ENCODE peak calls at places on chromosomes 13 and 19, in four cellular contexts. C is IMR-90, Q is H9, F is H1. S is an unnamed sample.

GRCh38 chr19:49338691-49339363 is 3.6 kb downstream of the CD37 start:
- DNase-seq in C (no peak), Q (peak; percentile 98), F (peak; percentile 90), S (peak; percentile 98)

GRCh38 chr13:59477011-59477410 is 686.7 kb downstream of the DIAPH3 start:
- DNase-seq in C (no peak), Q (no peak), F (no peak), S (no peak)

GRCh38 chr13:31749929-31750328 is 10.6 kb downstream of the RXFP2 start:
- DNase-seq in C (peak; percentile 94), Q (no peak), F (no peak), S (no peak)

GRCh38 chr19:10230155-10230903 is 802 bp downstream of the S1PR2 start:
- DNase-seq in C (peak; percentile 58), Q (peak; percentile 77), F (no peak), S (peak; percentile 82)

GRCh38 chr13:43153436-43154082 is 130.2 kb downstream of the DNAJC15 start:
- DNase-seq in C (peak; percentile 44), Q (no peak), F (no peak), S (peak; percentile 91)

GRCh38 chr13:29859971-29860370 is 9.6 kb upstream of the UBL3 start:
- DNase-seq in C (peak; percentile 87), Q (no peak), F (no peak), S (no peak)

GRCh38 chr19:39420769-39421168 is 8.3 kb downstream of the PLEKHG2 start:
- DNase-seq in C (no peak), Q (no peak), F (no peak), S (no peak)

GRCh38 chr13:112859817-112860190 is 109.2 kb upstream of the MCF2L start:
- DNase-seq in C (peak; percentile 82), Q (no peak), F (no peak), S (peak; percentile 10)

GRCh38 chr19:55866521-55866920 is 30.2 kb downstream of the NLRP4 start:
- DNase-seq in C (no peak), Q (no peak), F (no peak), S (no peak)

GRCh38 chr13:24668955-24669354 is 11.3 kb upstream of the ATP12A start:
- DNase-seq in C (no peak), Q (no peak), F (no peak), S (no peak)

GRCh38 chr13:113373811-113374485 is 10.0 kb upstream of the GRTP1 start:
- DNase-seq in C (no peak), Q (no peak), F (no peak), S (no peak)

GRCh38 chr13:74751739-74752138 is 617.5 kb upstream of the KLF12 start:
- DNase-seq in C (no peak), Q (no peak), F (no peak), S (no peak)

GRCh38 chr19:29622191-29623070 is 16.3 kb downstream of the POP4 start:
- DNase-seq in C (no peak), Q (peak; percentile 62), F (no peak), S (peak; percentile 80)

GRCh38 chr13:67192751-67193150 is 37.4 kb downstream of the PCDH9 start:
- DNase-seq in C (no peak), Q (no peak), F (no peak), S (no peak)

GRCh38 chr13:94712287-94712811 is at the start of gene SOX21:
- DNase-seq in C (no peak), Q (peak; percentile 49), F (no peak), S (peak; percentile 39)

GRCh38 chr13:47310376-47310775 is 413.5 kb upstream of the HTR2A start:
- DNase-seq in C (no peak), Q (no peak), F (no peak), S (peak; percentile 45)

GRCh38 chr19:55640577-55641375 is at the start of gene ZNF580:
- DNase-seq in C (peak; percentile 78), Q (peak; percentile 75), F (no peak), S (peak; percentile 82)

GRCh38 chr19:9431475-9431874 is 3.9 kb downstream of the ZNF266 start:
- DNase-seq in C (peak; percentile 29), Q (peak; percentile 82), F (peak; percentile 80), S (peak; percentile 83)

GRCh38 chr19:3269972-3270667 is 45.7 kb downstream of the CELF5 start:
- DNase-seq in C (no peak), Q (no peak), F (no peak), S (no peak)

GRCh38 chr19:28988066-28988465 is 224.9 kb downstream of the UQCRFS1 start:
- DNase-seq in C (no peak), Q (no peak), F (no peak), S (no peak)

GRCh38 chr19:45470147-45471081 is 2.6 kb downstream of the FOSB start:
- DNase-seq in C (peak; percentile 67), Q (no peak), F (no peak), S (peak; percentile 54)

GRCh38 chr19:45471116-45471865 is 3.5 kb downstream of the FOSB start:
- DNase-seq in C (no peak), Q (no peak), F (no peak), S (no peak)

GRCh38 chr19:45472557-45473365 is 5.0 kb downstream of the FOSB start:
- DNase-seq in C (no peak), Q (no peak), F (no peak), S (peak; percentile 46)

GRCh38 chr19:45473366-45474190 is 5.8 kb downstream of the FOSB start:
- DNase-seq in C (no peak), Q (no peak), F (no peak), S (peak; percentile 36)

GRCh38 chr19:45471866-45472556 is 4.2 kb downstream of the FOSB start:
- DNase-seq in C (no peak), Q (no peak), F (no peak), S (no peak)
- H4K5ac ChIP-seq in C (no peak overlapping the region), Q (no peak overlapping the region), F (no peak overlapping the region), S (no peak overlapping the region)

DNA sequence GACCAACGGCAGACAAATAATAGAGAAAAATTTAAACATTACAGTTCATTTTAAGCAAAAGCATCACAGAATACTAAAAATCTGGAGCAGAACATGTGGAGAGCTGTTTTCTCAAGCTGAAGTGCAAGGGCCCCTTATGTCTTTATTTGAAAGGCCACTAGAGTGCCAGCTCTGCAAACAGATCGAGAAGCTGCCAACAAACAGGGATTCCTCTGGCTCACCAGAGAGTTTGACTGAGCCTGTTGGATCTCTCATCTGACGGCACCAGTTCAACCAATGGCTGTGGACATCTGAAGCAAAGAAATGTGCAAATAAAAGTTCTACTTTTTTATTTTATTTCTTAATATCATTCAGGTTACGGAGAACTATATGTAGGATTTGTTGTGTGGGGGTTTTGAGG is 119.7 kb downstream of the COL4A2 start:
- DNase-seq in C (no peak), Q (no peak), F (no peak), S (no peak)
- H2BK5ac ChIP-seq in C (no peak overlapping the region), Q (no peak overlapping the region), F (no peak overlapping the region), S (no peak overlapping the region)

GRCh38 chr13:48945626-48946025 is 30.1 kb upstream of the FNDC3A start:
- DNase-seq in C (no peak), Q (no peak), F (no peak), S (no peak)

GRCh38 chr13:48938308-48938943 is 37.3 kb upstream of the FNDC3A start:
- DNase-seq in C (no peak), Q (no peak), F (no peak), S (peak; percentile 41)

GRCh38 chr13:48939728-48940127 is 36.0 kb upstream of the FNDC3A start:
- DNase-seq in C (no peak), Q (no peak), F (no peak), S (no peak)

GRCh38 chr13:48944221-48944620 is 31.5 kb upstream of the FNDC3A start:
- DNase-seq in C (no peak), Q (no peak), F (no peak), S (no peak)

GRCh38 chr13:48942131-48942530 is 33.6 kb upstream of the FNDC3A start:
- DNase-seq in C (peak; percentile 75), Q (no peak), F (no peak), S (no peak)
- H4K5ac ChIP-seq in C (no peak overlapping the region), Q (no peak overlapping the region), F (no peak overlapping the region), S (no peak overlapping the region)

GRCh38 chr19:47417746-47418594 is 1.4 kb downstream of the MEIS3 start:
- DNase-seq in C (peak; percentile 18), Q (no peak), F (no peak), S (no peak)
- H2BK5ac ChIP-seq in C (no peak overlapping the region), Q (no peak overlapping the region), F (no peak overlapping the region), S (no peak overlapping the region)

S was measured in mesendoderm.